ENCODE peak calls at places on chromosomes 16 and 17, in seven cellular contexts. R is uterus, Z is heart right ventricle, B is esophagus muscularis mucosa, D is cardiac muscle cell, O is ovary, Q is PC-3. W is an unnamed sample. For H3K36me3, the result is how much of the 10 kb centered on the place peaks cover.

GRCh38 chr16:84907575-84907974 is 87.8 kb downstream of the CRISPLD2 start:
- DNase-seq in R (peak), Z (no peak), B (no peak), D (peak), O (no peak), Q (no peak), W (peak)

GRCh38 chr16:67649494-67649931 is 4.6 kb downstream of the CARMIL2 start:
- DNase-seq in R (no peak), Z (peak), B (no peak), D (peak), O (no peak), Q (no peak), W (no peak)

GRCh38 chr17:21275047-21275578 is 9.4 kb upstream of the MAP2K3 start:
- DNase-seq in R (no peak), Z (no peak), B (no peak), D (no peak), O (peak), Q (no peak), W (no peak)

GRCh38 chr16:87652386-87652785 is 50.1 kb downstream of the JPH3 start:
- DNase-seq in R (no peak), Z (no peak), B (no peak), D (no peak), O (no peak), Q (no peak), W (no peak)

GRCh38 chr16:23074423-23074822 is 74.8 kb downstream of the USP31 start:
- DNase-seq in R (no peak), Z (no peak), B (peak), D (no peak), O (no peak), Q (no peak), W (no peak)

GRCh38 chr17:59479141-59479540 is 86.3 kb upstream of the DHX40 start:
- DNase-seq in R (no peak), Z (no peak), B (no peak), D (no peak), O (no peak), Q (no peak), W (no peak)

GRCh38 chr17:78803161-78803845 is 21.2 kb upstream of the CYTH1 start:
- DNase-seq in R (no peak), Z (no peak), B (no peak), D (no peak), O (no peak), Q (no peak), W (no peak)

GRCh38 chr17:28228109-28228840 is 90.7 kb upstream of the TMEM97 start:
- DNase-seq in R (no peak), Z (no peak), B (no peak), D (peak), O (no peak), Q (no peak), W (no peak)

GRCh38 chr17:59804910-59805381 is 87.8 kb downstream of the TUBD1 start:
- DNase-seq in R (no peak), Z (no peak), B (no peak), D (peak), O (no peak), Q (no peak), W (no peak)

GRCh38 chr17:50501054-50501453 is 7.2 kb upstream of the MYCBPAP start:
- DNase-seq in R (no peak), Z (no peak), B (no peak), D (peak), O (no peak), Q (peak), W (no peak)

GRCh38 chr16:82682757-82683156 is 56.0 kb downstream of the CDH13 start:
- DNase-seq in R (no peak), Z (no peak), B (no peak), D (peak), O (no peak), Q (no peak), W (no peak)

GRCh38 chr16:48335961-48336360 is 49.3 kb downstream of the SIAH1 start:
- DNase-seq in R (no peak), Z (no peak), B (no peak), D (peak), O (no peak), Q (no peak), W (peak)

GRCh38 chr17:60901222-60901621 is 223.6 kb downstream of the BCAS3 start:
- DNase-seq in R (no peak), Z (no peak), B (no peak), D (peak), O (no peak), Q (peak), W (no peak)

GRCh38 chr17:48555616-48556533 is 11.0 kb upstream of the HOXB2 start:
- DNase-seq in R (no peak), Z (no peak), B (no peak), D (peak), O (no peak), Q (peak), W (no peak)

GRCh38 chr16:2692948-2693651 is 10.8 kb downstream of the KCTD5 start:
- DNase-seq in R (no peak), Z (peak), B (no peak), D (no peak), O (peak), Q (no peak), W (no peak)

GRCh38 chr16:72620348-72620747 is 427.6 kb downstream of the ZFHX3 start:
- DNase-seq in R (no peak), Z (no peak), B (no peak), D (no peak), O (no peak), Q (no peak), W (no peak)

GRCh38 chr17:42780816-42781638 is 617 bp downstream of the WNK4 start:
- DNase-seq in R (no peak), Z (no peak), B (no peak), D (no peak), O (peak), Q (no peak), W (no peak)

GRCh38 chr16:71883193-71883848 is 661 bp downstream of the ZNF821 start:
- DNase-seq in R (peak), Z (no peak), B (no peak), D (peak), O (peak), Q (peak), W (no peak)

GRCh38 chr16:88063201-88063773 is 112.1 kb downstream of the BANP start:
- DNase-seq in R (peak), Z (no peak), B (no peak), D (peak), O (peak), Q (no peak), W (peak)

GRCh38 chr17:31393749-31394146 is 2.3 kb downstream of the RAB11FIP4 start:
- DNase-seq in R (no peak), Z (no peak), B (peak), D (no peak), O (no peak), Q (no peak), W (no peak)

GRCh38 chr17:32625971-32626370 is 139.2 kb downstream of the CDK5R1 start:
- DNase-seq in R (no peak), Z (no peak), B (no peak), D (no peak), O (no peak), Q (no peak), W (no peak)

GRCh38 chr17:49393491-49394255 is 21.0 kb downstream of the PHB1 start:
- DNase-seq in R (no peak), Z (no peak), B (no peak), D (peak), O (no peak), Q (no peak), W (no peak)

GRCh38 chr17:41763327-41763726 is 23.2 kb downstream of the JUP start:
- DNase-seq in R (no peak), Z (no peak), B (no peak), D (no peak), O (no peak), Q (no peak), W (no peak)

GRCh38 chr17:3925684-3926537 is 9.6 kb upstream of the P2RX1 start:
- DNase-seq in R (no peak), Z (no peak), B (no peak), D (no peak), O (no peak), Q (no peak), W (no peak)

GRCh38 chr17:413706-414440 is 61.3 kb upstream of the RPH3AL start:
- DNase-seq in R (no peak), Z (no peak), B (no peak), D (no peak), O (no peak), Q (no peak), W (no peak)

GRCh38 chr17:67018429-67019125 is 25.8 kb upstream of the CACNG1 start:
- DNase-seq in R (no peak), Z (no peak), B (no peak), D (no peak), O (no peak), Q (no peak), W (no peak)

GRCh38 chr16:12137344-12138094 is 161.0 kb downstream of the SNX29 start:
- DNase-seq in R (no peak), Z (no peak), B (no peak), D (no peak), O (no peak), Q (no peak), W (no peak)

GRCh38 chr17:12429125-12429524 is 236.6 kb upstream of the MYOCD start:
- DNase-seq in R (no peak), Z (no peak), B (no peak), D (no peak), O (no peak), Q (no peak), W (no peak)

GRCh38 chr17:77616243-77616731 is 342.2 kb upstream of the TNRC6C start:
- DNase-seq in R (no peak), Z (no peak), B (no peak), D (no peak), O (no peak), Q (peak), W (peak)

GRCh38 chr16:66286527-66286926 is 80.0 kb upstream of the CDH5 start:
- DNase-seq in R (no peak), Z (no peak), B (no peak), D (no peak), O (no peak), Q (no peak), W (no peak)

GRCh38 chr16:86572041-86572521 is 5.5 kb downstream of the FOXC2 start:
- DNase-seq in R (no peak), Z (no peak), B (no peak), D (no peak), O (no peak), Q (no peak), W (no peak)
- H3K4me3 ChIP-seq in R (no peak), Z (peak), B (no peak), D (no peak), O (no peak), Q (no peak), W (no peak)

DNA sequence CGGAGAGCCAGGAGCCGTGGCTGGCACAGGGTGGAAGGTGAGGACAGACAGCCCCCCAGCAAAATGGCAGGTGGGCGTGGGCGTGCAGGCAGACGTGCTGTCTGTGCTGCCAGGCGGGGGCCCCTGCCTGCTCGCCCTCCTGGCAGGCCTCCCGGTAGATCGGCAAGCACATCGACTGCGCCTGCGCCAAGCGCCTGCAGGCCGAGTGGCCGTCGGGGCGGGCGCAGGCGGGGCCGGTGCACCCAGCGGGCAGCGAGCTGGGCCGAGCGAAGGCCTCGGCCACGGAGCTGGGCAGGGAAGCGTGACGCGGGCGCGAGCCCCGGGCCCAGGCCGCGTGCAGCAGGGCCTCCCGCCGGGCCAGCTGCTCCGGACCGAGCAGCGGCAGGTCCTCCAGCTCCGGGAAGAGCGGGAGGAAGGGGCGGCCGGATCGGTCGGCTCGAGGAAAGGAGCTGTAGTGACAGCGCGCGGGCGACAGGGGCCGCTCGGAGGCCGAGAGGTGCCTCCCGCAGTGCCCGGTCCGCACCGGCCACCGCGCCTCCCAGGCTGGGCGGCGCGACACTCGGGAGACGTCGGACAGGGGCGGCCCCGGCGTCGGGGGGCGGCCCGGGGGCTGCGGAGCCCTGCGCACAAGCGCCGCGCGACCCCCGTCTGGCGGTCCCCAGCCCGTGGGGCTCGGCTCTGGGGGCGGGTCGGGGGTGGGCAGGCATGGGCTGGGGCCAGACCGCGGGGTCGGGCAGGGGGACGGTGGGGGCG is 16.9 kb downstream of the GRIN2C start:
- DNase-seq in R (peak), Z (peak), B (no peak), D (peak), O (peak), Q (peak), W (no peak)
- TF ChIP-seq CTCF in R (peak), Z (peak), B (peak), D (peak), O (no peak), Q (peak), W (peak)

DNA sequence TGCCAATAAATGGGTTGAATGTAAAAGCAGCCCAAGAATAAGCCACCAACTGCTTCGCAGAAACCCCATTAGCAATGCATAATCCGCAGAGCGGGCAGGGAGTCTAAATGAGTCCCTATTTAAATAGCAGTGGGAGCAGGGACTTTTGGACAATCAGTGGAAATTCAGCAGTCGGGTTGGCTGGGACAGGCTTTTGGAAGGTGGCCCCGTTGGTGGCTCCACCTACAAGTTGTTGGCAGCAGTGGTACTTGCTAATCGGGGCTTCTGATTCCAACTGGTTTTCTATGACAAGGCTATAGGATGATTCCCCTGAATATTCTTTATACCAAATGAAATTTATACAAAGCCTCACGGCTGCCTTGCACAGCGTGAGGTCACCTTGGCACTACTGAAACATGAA is 86.3 kb downstream of the WDR59 start:
- DNase-seq in R (no peak), Z (no peak), B (no peak), D (no peak), O (no peak), Q (no peak), W (no peak)
- H3K36me3 ChIP-seq in R (under half), Z (under half), B (under half), D (under half), O (under half), Q (under half), W (under half)

DNA sequence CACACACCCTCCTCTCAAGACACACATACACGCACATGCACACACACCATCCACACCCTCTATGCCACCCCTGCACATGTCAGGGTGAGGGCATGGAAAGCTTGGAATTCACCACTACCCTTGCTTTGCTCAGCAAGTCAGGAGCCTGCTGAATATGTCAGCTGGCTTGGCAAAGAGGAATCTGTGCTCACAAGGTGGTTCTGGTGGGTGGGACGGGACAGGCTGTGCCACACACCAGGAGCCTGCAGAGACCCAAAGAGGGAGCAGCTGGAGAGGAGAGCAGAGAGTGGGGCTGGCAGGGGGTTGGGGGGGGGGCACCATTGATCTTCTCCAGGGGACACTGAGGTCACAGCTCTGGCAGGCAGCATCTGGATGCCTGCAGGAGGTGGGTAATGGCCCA is 48.7 kb upstream of the NDRG4 start:
- DNase-seq in R (peak), Z (no peak), B (no peak), D (no peak), O (no peak), Q (no peak), W (no peak)
- H3K4me3 ChIP-seq in R (no peak), Z (no peak), B (no peak), D (no peak), O (no peak), Q (no peak), W (no peak)

DNA sequence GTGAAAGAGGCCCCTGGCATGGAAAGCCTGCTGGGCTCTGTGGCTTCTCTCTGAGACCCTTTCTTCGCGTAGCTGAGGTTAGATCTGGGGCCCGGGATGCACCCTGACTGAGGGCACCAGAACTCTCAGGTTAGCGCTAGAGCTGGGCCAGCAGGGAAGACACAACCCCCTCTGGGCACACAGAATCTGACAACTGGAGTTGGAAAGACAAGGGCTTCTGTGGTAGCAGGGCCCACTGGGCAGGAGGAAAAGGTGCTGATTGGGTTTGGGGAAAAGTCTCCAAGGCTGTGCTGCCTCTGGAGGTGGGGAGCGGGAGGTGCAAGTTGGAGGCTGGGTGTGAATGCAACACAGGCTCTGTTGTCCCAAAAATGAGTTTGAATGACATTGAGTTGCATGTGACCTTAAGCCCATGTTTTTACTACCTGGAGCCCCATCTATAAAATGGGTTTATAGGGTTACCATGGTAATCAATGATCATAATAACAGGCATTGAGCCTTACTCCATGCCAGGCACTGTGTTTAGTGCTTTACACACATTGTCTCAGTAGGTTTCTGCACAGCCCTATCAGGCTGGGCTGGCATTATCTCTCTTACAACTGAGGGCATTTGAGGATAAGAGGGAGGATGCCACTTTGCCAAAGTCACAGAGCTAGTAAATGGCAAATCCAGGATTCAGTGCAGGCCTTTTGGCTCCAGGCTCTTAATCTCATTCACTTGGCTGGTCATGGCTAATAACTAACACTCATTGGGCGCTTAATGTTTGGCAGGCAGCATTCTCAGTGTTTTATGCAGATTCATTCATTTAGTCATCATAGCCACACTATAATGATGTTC is 9.5 kb upstream of the IGFBP4 start:
- DNase-seq in R (no peak), Z (no peak), B (no peak), D (no peak), O (no peak), Q (no peak), W (no peak)
- TF ChIP-seq CTCF in R (peak), Z (peak), B (peak), D (peak), O (peak), Q (peak), W (peak)

W was measured in BJ.